ENCODE peak calls at places on chromosomes 5 and 9, in ten cellular contexts. W is stomach; G is uterus; F is MM.1S; T is GM23248; A is HCT116; C is mesendoderm; U is H9; S is psoas muscle; O is CD4-positive, CD25-positive, alpha-beta regulatory T cell. X is an unnamed sample.

GRCh38 chr9:111952559-111952958 is 55.9 kb downstream of the UGCG start:
- DNase-seq in W (no peak), O (no peak), F (no peak), C (no peak), T (peak), G (no peak), A (no peak), U (no peak), S (no peak), X (no peak)

GRCh38 chr5:132005591-132005990 is 5.9 kb downstream of the ACSL6 start:
- DNase-seq in C (no peak), G (no peak), W (no peak), O (no peak), F (no peak), T (no peak), A (no peak), U (no peak), S (peak), X (no peak)

GRCh38 chr5:76524872-76525271 is 98.3 kb downstream of the F2RL2 start:
- DNase-seq in U (no peak), T (no peak), F (no peak), A (no peak), S (no peak), W (no peak), O (no peak), C (no peak), G (no peak), X (no peak)

GRCh38 chr5:93062548-93062947 is 518.5 kb downstream of the NR2F1-AS1 start:
- DNase-seq in W (no peak), G (no peak), C (peak), U (no peak), F (no peak), S (no peak), O (no peak), A (no peak), T (no peak), X (no peak)

GRCh38 chr5:37915078-37915736 is 75.4 kb upstream of the GDNF start:
- DNase-seq in A (no peak), O (no peak), U (no peak), C (peak), G (no peak), W (no peak), F (peak), S (no peak), T (no peak), X (no peak)

GRCh38 chr9:123309611-123310010 is 41.2 kb upstream of the STRBP start:
- DNase-seq in T (peak), U (no peak), S (no peak), A (no peak), G (no peak), C (no peak), F (no peak), W (no peak), O (no peak), X (no peak)

GRCh38 chr5:56649569-56649968 is 165.8 kb upstream of the MAP3K1 start:
- DNase-seq in O (no peak), G (no peak), A (no peak), S (peak), T (peak), W (no peak), U (no peak), F (no peak), C (no peak), X (no peak)

GRCh38 chr5:80600943-80601693 is 31.0 kb upstream of the ANKRD34B start:
- DNase-seq in G (no peak), F (no peak), U (no peak), W (no peak), C (no peak), O (peak), A (no peak), T (no peak), S (no peak), X (no peak)

GRCh38 chr9:75084081-75084672 is 3.8 kb downstream of the NMRK1 start:
- DNase-seq in U (no peak), C (peak), O (no peak), F (no peak), W (no peak), A (no peak), T (no peak), G (no peak), S (no peak), X (no peak)

GRCh38 chr5:24268482-24269056 is 376.2 kb downstream of the CDH10 start:
- DNase-seq in G (no peak), W (no peak), A (no peak), O (no peak), C (no peak), S (no peak), T (no peak), F (no peak), U (no peak), X (no peak)

GRCh38 chr5:157511656-157512644 is 51.9 kb downstream of the NIPAL4 start:
- DNase-seq in G (peak), U (no peak), S (peak), T (peak), A (peak), C (peak), W (peak), F (no peak), O (no peak), X (peak)

GRCh38 chr5:54045077-54045792 is 265.1 kb downstream of the ARL15 start:
- DNase-seq in G (no peak), U (no peak), W (peak), C (no peak), O (no peak), T (no peak), A (no peak), F (no peak), S (no peak), X (no peak)

GRCh38 chr9:132769895-132770774 is 99.9 kb downstream of the GTF3C4 start:
- DNase-seq in A (no peak), S (peak), U (peak), F (peak), C (peak), O (peak), T (peak), G (peak), W (peak), X (peak)

GRCh38 chr9:16543225-16543624 is 327.2 kb downstream of the BNC2 start:
- DNase-seq in O (no peak), G (no peak), U (no peak), W (no peak), S (no peak), T (no peak), C (no peak), F (no peak), A (no peak), X (no peak)

GRCh38 chr5:134467231-134467630 is 55.5 kb upstream of the CDKN2AIPNL start:
- DNase-seq in F (no peak), A (no peak), S (no peak), O (no peak), T (no peak), G (no peak), W (no peak), C (no peak), U (no peak), X (no peak)

GRCh38 chr5:10576121-10576789 is 12.4 kb downstream of the ANKRD33B start:
- DNase-seq in A (no peak), C (no peak), O (no peak), T (no peak), S (no peak), F (no peak), G (no peak), U (no peak), W (no peak), X (no peak)

GRCh38 chr9:98372077-98372812 is 116.8 kb upstream of the TBC1D2 start:
- DNase-seq in T (no peak), S (no peak), F (no peak), W (peak), U (no peak), A (no peak), C (no peak), G (no peak), O (no peak), X (peak)

GRCh38 chr9:116153765-116154333 is at the start of gene PAPPA:
- DNase-seq in G (peak), F (no peak), C (no peak), S (no peak), U (peak), O (no peak), T (peak), W (no peak), A (no peak), X (no peak)

GRCh38 chr5:78644741-78645300 is 3.8 kb downstream of the LHFPL2 start:
- DNase-seq in F (no peak), W (no peak), S (no peak), U (no peak), A (no peak), G (no peak), T (peak), C (no peak), O (no peak), X (no peak)

DNA sequence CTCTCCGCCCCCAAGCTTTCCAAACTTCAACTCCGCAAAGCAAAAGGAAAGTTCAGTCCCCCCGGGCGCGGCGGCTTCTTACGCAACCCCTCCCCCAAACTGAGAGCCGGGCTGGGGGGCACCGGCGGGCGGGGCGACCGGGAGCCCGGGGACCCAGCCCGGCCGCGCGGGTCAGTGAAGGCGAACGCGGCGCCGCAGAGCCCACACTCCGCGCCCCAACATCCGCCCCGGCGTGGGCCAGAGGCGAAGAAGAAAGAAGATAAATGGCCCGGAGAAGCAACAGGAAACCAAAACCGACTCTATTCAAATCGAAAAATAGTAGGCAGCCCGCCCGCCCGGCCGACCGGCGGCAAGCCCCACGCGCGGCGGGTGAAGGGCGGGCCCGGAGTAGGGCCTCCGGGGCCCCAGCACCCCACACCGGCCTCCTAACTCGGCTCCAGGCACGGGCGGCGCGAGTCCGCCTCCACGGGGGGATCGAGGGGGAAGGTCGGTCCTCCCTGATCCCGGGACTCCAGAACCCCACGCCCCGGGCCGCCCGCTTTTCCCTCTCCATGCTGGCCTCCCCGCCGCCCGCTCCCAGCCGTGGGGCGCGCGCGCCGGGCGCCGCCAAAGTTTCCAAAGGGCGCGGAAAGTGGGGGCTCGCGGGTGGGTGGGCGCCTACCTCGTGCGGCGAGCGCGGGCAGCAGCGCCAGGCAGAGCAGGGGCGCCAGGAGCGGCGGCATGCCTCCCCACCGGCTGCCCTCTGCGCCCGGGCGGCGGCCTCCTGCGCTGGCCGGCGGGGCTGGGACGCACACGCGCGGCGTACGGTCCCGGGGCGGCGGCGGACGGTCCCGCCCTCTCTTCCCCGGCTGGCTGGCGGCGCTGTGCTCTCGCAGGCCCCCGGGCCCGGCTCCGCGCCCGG is 533 bp downstream of the NOTCH1 start:
- DNase-seq in T (peak), C (no peak), G (no peak), A (no peak), O (peak), S (no peak), F (peak), W (no peak), U (no peak), X (no peak)
- H3K27ac ChIP-seq in T (no peak), C (peak), G (peak), A (peak), O (peak), S (peak), F (peak), W (peak), U (no peak), X (peak)

DNA sequence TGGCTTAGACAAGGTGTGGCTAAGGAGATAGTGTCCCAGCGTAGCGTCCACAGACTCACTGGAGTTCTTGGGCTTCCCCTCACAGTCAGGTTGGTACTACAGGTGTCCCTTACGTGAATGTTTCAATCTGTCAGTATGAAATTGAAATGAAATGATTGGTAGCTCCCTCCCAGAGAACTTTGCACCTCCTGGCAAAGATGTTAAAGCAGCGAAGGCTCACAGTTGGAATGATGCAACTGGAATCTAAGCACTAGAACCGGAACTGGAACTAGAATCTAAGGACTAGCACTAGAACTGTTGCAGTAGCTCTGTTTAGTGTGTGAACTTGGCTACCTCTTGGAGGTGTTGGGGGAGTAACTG is 1.1 kb downstream of the SLC31A1 start:
- DNase-seq in F (no peak), S (no peak), O (no peak), C (peak), G (no peak), T (peak), W (no peak), A (no peak), U (no peak), X (no peak)
- H3K27ac ChIP-seq in F (no peak), S (peak), O (no peak), C (no peak), G (peak), T (peak), W (peak), A (no peak), U (no peak), X (no peak)

GRCh38 chr5:172786736-172787462 is 15.9 kb upstream of the DUSP1 start:
- DNase-seq in A (no peak), O (no peak), G (peak), C (peak), W (no peak), F (no peak), T (no peak), S (no peak), U (no peak), X (no peak)

GRCh38 chr5:172790496-172790889 is 19.5 kb upstream of the DUSP1 start:
- DNase-seq in O (no peak), G (no peak), C (no peak), S (no peak), F (no peak), U (no peak), A (no peak), T (no peak), W (no peak), X (no peak)

GRCh38 chr5:172789687-172790495 is 18.9 kb upstream of the DUSP1 start:
- DNase-seq in S (no peak), C (no peak), U (peak), F (no peak), O (no peak), W (no peak), G (no peak), T (peak), A (no peak), X (no peak)

GRCh38 chr5:172791291-172791690 is 20.3 kb upstream of the DUSP1 start:
- DNase-seq in A (no peak), U (peak), W (no peak), S (peak), G (no peak), T (peak), O (no peak), C (no peak), F (no peak), X (no peak)

GRCh38 chr5:172788771-172789686 is 18.0 kb upstream of the DUSP1 start:
- DNase-seq in S (peak), F (no peak), O (no peak), U (peak), W (peak), G (peak), C (peak), A (no peak), T (peak), X (no peak)
- H3K27ac ChIP-seq in S (peak), F (no peak), O (no peak), U (no peak), W (peak), G (peak), C (peak), A (peak), T (no peak), X (peak)

DNA sequence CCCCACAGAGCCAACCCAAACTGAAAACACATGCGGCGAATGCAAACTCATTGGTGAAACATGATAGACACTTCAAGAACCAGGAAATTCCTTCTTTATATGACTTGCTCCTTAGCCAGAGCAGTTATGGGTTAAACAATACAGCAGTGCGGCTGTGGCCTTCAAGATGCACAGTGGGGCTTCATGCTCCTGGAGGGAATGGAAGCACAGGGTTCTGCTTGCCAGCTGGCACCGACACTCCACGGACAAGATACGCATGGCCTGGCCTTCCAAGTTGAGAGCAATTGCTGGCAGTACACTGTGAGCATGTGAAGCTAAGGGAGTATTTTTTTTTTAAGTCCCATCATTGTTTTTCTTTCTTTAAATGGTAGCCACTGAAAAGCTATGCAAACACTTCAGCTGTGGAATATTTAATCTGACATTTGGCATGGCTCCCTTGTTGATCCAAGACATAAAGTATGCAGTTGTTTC is 451.6 kb upstream of the CD180 start:
- DNase-seq in F (no peak), U (no peak), S (peak), W (peak), O (no peak), A (no peak), T (peak), G (peak), C (no peak), X (no peak)
- H3K27ac ChIP-seq in F (no peak), U (no peak), S (no peak), W (peak), O (no peak), A (no peak), T (no peak), G (peak), C (no peak), X (no peak)